ENCODE peak calls at places on chromosomes 11 and 22, in five cellular contexts. S, V, Y, K and U are unnamed samples.
A peak's percentile ranks its signal among the peaks of the same experiment; 100 is the strongest.

GRCh38 chr11:10898763-10899541 is 41.1 kb upstream of the ZBED5 start:
- DNase-seq in K (no peak), V (no peak), S (no peak), Y (no peak), U (no peak)

GRCh38 chr22:39254789-39255298 is 10.1 kb upstream of the PDGFB start:
- DNase-seq in V (peak; percentile 90), Y (no peak), K (peak; percentile 82), S (no peak), U (no peak)

GRCh38 chr11:32706985-32707736 is 87.3 kb downstream of the CCDC73 start:
- DNase-seq in K (peak; percentile 88), V (peak; percentile 58), S (no peak), Y (no peak), U (no peak)

GRCh38 chr11:74462009-74462408 is 5.3 kb downstream of the KCNE3 start:
- DNase-seq in K (peak; percentile 11), Y (peak; percentile 90), V (no peak), S (no peak), U (no peak)

GRCh38 chr22:29475550-29475949 is 4.5 kb upstream of the NEFH start:
- DNase-seq in K (no peak), V (peak; percentile 51), S (no peak), Y (no peak), U (no peak)

GRCh38 chr22:17629646-17630045 is 1.1 kb upstream of the ATP6V1E1 start:
- DNase-seq in Y (no peak), V (no peak), S (no peak), K (no peak), U (no peak)

GRCh38 chr11:119800171-119800570 is 71.2 kb upstream of the NECTIN1 start:
- DNase-seq in V (no peak), K (no peak), Y (no peak), S (no peak), U (no peak)

GRCh38 chr11:4884341-4884740 is 2.6 kb downstream of the OR51T1 start:
- DNase-seq in S (no peak), Y (no peak), V (no peak), K (no peak), U (no peak)

GRCh38 chr22:24822471-24822870 is 16.5 kb downstream of the SGSM1 start:
- DNase-seq in S (no peak), V (no peak), Y (no peak), K (no peak), U (no peak)

GRCh38 chr11:36507824-36508489 is 2.1 kb downstream of the TRAF6 start:
- DNase-seq in K (no peak), S (no peak), V (no peak), Y (no peak), U (no peak)